ENCODE peak calls at places on chromosomes 11 and 22, in six cellular contexts. R is neuronal stem cell, P is ovary, U is mucosa of descending colon, T is adipocyte, L is Peyer's patch. V is an unnamed sample. For H3K4me1, the result is how much of the 10 kb centered on the place peaks cover.

GRCh38 chr11:46521947-46522681 is 71.7 kb downstream of the AMBRA1 start:
- DNase-seq in L (no peak), R (no peak), U (no peak), T (no peak), P (no peak), V (no peak)

GRCh38 chr22:20650294-20651207 is 123.4 kb upstream of the SERPIND1 start:
- DNase-seq in L (no peak), U (no peak), R (no peak), T (no peak), P (no peak), V (peak)

GRCh38 chr22:46484861-46485595 is 52.4 kb downstream of the CELSR1 start:
- DNase-seq in L (no peak), P (no peak), R (no peak), U (no peak), T (peak), V (no peak)

GRCh38 chr11:64655901-64656601 is 65.0 kb downstream of the SLC22A12 start:
- DNase-seq in P (no peak), L (no peak), R (no peak), U (no peak), T (peak), V (no peak)

GRCh38 chr11:43399983-43400630 is 41.4 kb downstream of the TTC17 start:
- DNase-seq in U (no peak), T (peak), P (no peak), L (no peak), R (no peak), V (no peak)

GRCh38 chr11:36402568-36403181 is 106.6 kb downstream of the PRR5L start:
- DNase-seq in L (no peak), P (no peak), T (no peak), U (no peak), R (no peak), V (peak)

GRCh38 chr11:12496181-12497025 is 119.0 kb downstream of the PARVA start:
- DNase-seq in U (no peak), T (no peak), L (no peak), R (no peak), P (no peak), V (no peak)

GRCh38 chr22:50469377-50470305 is 5.2 kb downstream of the SBF1 start:
- DNase-seq in U (peak), T (no peak), P (no peak), L (peak), R (no peak), V (peak)

GRCh38 chr11:65522640-65523322 is 2.1 kb upstream of the SCYL1 start:
- DNase-seq in U (peak), P (peak), R (no peak), L (no peak), T (no peak), V (no peak)

GRCh38 chr11:65700377-65700776 is 11.7 kb upstream of the KAT5 start:
- DNase-seq in T (no peak), U (no peak), R (no peak), P (no peak), L (no peak), V (no peak)

GRCh38 chr22:17159504-17159951 is 451 bp upstream of the HDHD5 start:
- DNase-seq in T (peak), U (peak), L (peak), R (no peak), P (peak), V (peak)

GRCh38 chr11:34565417-34566208 is 52.0 kb upstream of the ELF5 start:
- DNase-seq in P (no peak), R (no peak), L (no peak), U (no peak), T (no peak), V (no peak)

GRCh38 chr11:104286129-104286528 is 122.2 kb upstream of the PDGFD start:
- DNase-seq in U (no peak), L (no peak), P (no peak), T (peak), R (no peak), V (no peak)

GRCh38 chr11:115503083-115503885 is 931 bp downstream of the CADM1 start:
- DNase-seq in R (peak), U (peak), L (peak), P (peak), T (peak), V (peak)

GRCh38 chr11:61650781-61651571 is 29.2 kb upstream of the DAGLA start:
- DNase-seq in L (no peak), T (no peak), R (no peak), U (peak), P (no peak), V (no peak)

GRCh38 chr11:111001986-111002616 is 243.4 kb upstream of the POU2AF2 start:
- DNase-seq in T (peak), L (no peak), U (no peak), P (no peak), R (no peak), V (no peak)

GRCh38 chr22:41239443-41240128 is 1.1 kb downstream of the CHADL start:
- DNase-seq in T (no peak), U (no peak), R (no peak), P (no peak), L (no peak), V (no peak)

GRCh38 chr11:92002568-92002967 is 222.1 kb upstream of the FAT3 start:
- DNase-seq in T (no peak), P (no peak), R (no peak), U (no peak), L (no peak), V (no peak)

GRCh38 chr11:111635706-111636045 is 33.4 kb downstream of the SIK2 start:
- DNase-seq in T (peak), U (no peak), P (no peak), R (no peak), L (no peak), V (peak)

GRCh38 chr11:7436657-7437056 is 48.6 kb upstream of the OLFML1 start:
- DNase-seq in U (no peak), T (no peak), L (peak), R (no peak), P (no peak), V (no peak)

GRCh38 chr11:93537022-93537421 is 6.2 kb downstream of the SMCO4 start:
- DNase-seq in T (no peak), L (no peak), R (no peak), P (no peak), U (no peak), V (peak)

GRCh38 chr22:41526226-41526531 is 18.1 kb downstream of the POLR3H start:
- DNase-seq in R (no peak), P (no peak), L (no peak), T (no peak), U (no peak), V (no peak)

GRCh38 chr11:129374993-129375721 is 491 bp upstream of the BARX2 start:
- DNase-seq in T (no peak), U (peak), P (no peak), R (peak), L (peak), V (peak)

GRCh38 chr11:93116641-93117577 is 80.9 kb downstream of the SLC36A4 start:
- DNase-seq in R (no peak), L (peak), U (peak), P (no peak), T (no peak), V (no peak)

DNA sequence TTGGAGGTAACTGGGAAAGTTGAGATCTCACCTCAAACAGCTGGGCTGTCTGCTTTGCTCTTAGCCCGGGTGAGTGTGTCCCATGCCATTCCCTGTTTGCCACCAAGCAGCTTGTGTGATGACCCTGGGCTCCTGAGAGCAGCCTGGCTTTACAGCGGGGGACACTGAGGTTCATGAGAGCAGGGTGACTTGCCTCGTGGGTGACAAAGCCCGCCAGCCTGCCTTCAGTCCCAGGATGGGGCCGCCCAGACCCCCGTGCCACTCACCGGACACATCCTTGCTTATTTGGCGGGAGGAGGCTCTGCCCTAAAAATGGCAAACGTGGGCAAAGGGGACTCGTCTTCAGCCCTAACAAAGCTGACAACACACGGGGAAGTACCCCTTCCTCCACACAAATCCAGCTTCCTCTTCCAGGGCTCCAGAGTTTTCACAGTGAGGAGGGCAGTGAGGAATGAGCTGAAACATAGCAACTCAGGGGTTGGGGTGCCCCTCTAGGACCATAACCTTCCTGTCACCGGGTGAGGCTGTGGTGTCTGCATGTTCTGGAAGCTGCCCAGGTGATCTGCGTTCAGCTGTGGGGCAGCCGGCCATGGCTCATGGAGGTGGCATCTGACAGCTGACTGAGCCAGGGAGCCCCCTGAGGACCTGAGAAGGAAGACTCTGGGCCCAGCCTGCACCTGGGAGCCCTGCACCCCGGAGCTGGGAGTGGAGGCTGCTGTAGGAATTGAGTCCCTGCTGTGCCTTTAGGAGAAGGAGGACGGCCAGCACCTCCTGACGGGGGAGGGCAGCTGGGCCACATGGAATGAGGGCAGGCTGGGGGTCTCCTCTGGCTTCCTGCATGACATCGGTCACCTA is 16.7 kb downstream of the RIBC2 start:
- DNase-seq in R (no peak), T (no peak), L (peak), P (no peak), U (no peak), V (no peak)
- H3K4me3 ChIP-seq in R (no peak), T (no peak), L (no peak), P (no peak), U (no peak), V (no peak)

GRCh38 chr11:3911908-3912505 is 56.5 kb downstream of the STIM1 start:
- DNase-seq in T (no peak), P (no peak), U (no peak), R (no peak), L (no peak), V (no peak)

GRCh38 chr11:3914807-3915206 is 59.3 kb downstream of the STIM1 start:
- DNase-seq in L (no peak), R (no peak), P (no peak), T (peak), U (no peak), V (no peak)

GRCh38 chr11:3913921-3914320 is 58.5 kb downstream of the STIM1 start:
- DNase-seq in R (no peak), L (no peak), T (peak), U (no peak), P (no peak), V (no peak)

GRCh38 chr11:3920148-3920852 is 64.8 kb downstream of the STIM1 start:
- DNase-seq in U (no peak), L (peak), T (peak), R (no peak), P (no peak), V (no peak)

DNA sequence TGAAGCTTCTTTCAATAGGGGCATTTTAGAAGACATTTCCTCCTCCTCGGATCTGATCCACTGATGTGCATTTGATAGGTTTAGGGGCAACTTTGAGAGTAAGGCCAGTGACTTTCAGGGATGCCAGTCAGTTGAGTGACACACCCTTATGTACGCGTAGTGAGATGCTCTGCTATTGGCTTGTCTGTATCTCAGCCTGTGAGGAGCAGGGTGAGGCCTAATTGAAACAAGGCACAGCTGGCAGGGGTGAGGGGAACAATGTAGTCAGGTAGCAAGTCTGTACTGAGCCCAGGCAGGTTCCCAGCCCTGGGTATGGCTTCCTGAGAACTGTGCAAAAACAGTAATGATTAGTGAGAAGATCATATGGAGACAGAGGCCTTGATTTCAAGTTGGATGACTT is 61.5 kb downstream of the STIM1 start:
- DNase-seq in P (no peak), R (no peak), T (no peak), U (no peak), L (no peak), V (no peak)
- H3K4me1 ChIP-seq in P (under half), R (under half), T (under half), U (under half), L (under half), V (under half)

DNA sequence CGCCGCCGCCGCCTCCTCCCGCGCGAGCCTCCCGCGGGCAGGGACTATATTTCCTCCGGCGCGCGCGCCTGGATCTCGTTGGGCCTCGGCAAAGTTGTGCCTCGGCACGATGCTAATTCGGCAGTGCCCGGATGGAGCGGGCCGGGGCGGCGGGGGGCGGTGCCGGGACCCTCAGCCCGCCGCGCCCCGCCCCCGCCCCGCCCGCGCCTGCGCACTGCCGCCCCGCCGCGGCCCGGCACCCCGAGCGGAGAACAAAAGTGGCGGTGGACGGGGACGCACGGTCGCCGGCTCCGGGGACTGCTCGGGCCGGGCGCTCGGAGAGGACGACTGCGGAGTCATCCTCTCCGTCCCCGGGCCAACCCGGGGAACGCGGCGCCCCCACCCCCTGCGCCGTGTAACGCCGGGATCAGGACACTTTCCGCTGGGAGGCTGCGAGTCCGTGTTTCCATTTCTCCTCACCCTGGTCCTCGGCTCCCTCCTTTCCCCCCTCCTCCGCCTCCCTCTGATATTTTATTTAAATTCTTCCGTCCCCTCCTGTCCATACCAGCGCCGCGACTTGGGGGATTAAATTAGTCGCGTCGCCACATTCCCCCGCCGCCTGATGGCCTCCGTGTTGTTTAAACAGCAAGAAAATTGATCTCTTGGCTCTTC is at the start of gene PHF21B:
- DNase-seq in L (no peak), U (no peak), R (peak), P (peak), T (peak), V (peak)
- H3K4me3 ChIP-seq in L (peak), U (no peak), R (peak), P (peak), T (peak), V (peak)

GRCh38 chr22:36470162-36470993 is 11.1 kb downstream of the TXN2 start:
- DNase-seq in L (peak), U (peak), R (peak), P (peak), T (peak), V (peak)

GRCh38 chr22:36470994-36471331 is 10.5 kb downstream of the TXN2 start:
- DNase-seq in L (no peak), R (no peak), U (no peak), T (no peak), P (no peak), V (no peak)

GRCh38 chr22:36472689-36473088 is 8.8 kb downstream of the TXN2 start:
- DNase-seq in U (no peak), R (no peak), T (no peak), L (no peak), P (no peak), V (no peak)

GRCh38 chr22:36469094-36469710 is 12.2 kb downstream of the TXN2 start:
- DNase-seq in L (no peak), R (no peak), P (no peak), T (no peak), U (no peak), V (no peak)

DNA sequence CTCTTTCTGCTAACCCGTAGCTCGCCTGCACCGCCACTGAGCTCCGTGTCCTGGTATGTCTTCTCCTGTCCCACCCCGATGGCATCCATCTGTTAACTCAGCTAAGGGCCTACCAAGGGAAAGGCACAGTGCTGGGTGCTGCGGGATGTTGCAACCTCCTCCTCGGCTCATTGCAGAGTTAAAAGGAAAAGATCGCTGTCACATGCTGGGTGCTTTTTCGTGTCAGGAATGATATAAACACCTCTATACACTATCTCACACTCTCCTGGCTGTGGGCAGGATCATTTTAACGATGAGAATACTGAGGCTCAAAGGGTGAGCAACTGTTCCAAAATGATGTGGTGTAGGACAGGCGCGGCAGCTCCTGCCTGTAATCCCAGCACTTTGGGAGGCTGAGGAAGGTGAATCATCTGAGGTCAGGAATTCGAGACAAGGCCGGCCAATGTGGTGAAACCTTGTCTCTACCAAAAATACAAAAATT is 10.1 kb downstream of the TXN2 start:
- DNase-seq in T (no peak), U (no peak), L (no peak), R (no peak), P (no peak), V (no peak)
- H3K4me1 ChIP-seq in T (under half), U (under half), L (under half), R (under half), P (under half), V (under half)

GRCh38 chr11:125903753-125904659 is at the start of gene DDX25:
- DNase-seq in T (no peak), R (peak), P (peak), U (no peak), L (no peak), V (peak)
- H3K4me3 ChIP-seq in T (peak), R (peak), P (peak), U (no peak), L (peak), V (peak)

GRCh38 chr11:72971211-72971610 is 157.0 kb downstream of the ATG16L2 start:
- DNase-seq in T (no peak), L (no peak), U (no peak), P (no peak), R (no peak), V (no peak)

GRCh38 chr11:72974487-72975205 is 160.4 kb downstream of the ATG16L2 start:
- DNase-seq in T (no peak), L (no peak), U (no peak), P (no peak), R (no peak), V (no peak)

GRCh38 chr11:72970557-72971118 is 156.4 kb downstream of the ATG16L2 start:
- DNase-seq in T (no peak), U (no peak), R (no peak), L (no peak), P (no peak), V (no peak)

GRCh38 chr11:72971611-72972010 is 157.4 kb downstream of the ATG16L2 start:
- DNase-seq in R (no peak), T (no peak), P (no peak), U (no peak), L (no peak), V (no peak)

DNA sequence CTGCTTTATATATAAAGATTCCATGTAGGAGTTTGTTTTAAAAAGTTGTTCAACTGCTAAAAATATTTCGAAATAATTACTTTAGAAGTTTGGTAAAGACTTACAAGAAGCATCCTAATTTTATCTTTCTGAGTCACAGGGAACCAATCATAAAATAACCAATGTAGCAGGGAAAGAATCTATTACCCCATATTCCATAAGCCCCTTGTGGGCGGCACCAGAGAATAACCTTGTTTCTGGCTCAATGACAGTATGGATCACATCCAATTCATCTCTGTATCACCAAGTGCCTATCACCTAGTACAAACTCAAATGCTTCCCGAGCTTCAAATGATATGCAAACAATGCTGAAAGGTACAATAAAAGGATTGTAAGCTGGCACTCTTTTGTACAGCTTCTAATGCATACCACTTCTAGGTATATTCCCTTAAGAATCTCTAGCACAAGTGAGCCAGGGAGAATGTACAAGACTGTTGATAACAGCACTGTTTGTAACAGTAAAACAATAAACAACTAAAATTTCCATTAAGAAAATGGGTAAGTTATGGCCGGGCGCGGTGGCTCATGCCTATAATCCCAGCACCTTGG is 158.4 kb downstream of the ATG16L2 start:
- DNase-seq in P (no peak), U (peak), T (peak), R (no peak), L (no peak), V (no peak)
- H3K4me1 ChIP-seq in P (under half), U (under half), T (half or more), R (under half), L (under half), V (under half)

DNA sequence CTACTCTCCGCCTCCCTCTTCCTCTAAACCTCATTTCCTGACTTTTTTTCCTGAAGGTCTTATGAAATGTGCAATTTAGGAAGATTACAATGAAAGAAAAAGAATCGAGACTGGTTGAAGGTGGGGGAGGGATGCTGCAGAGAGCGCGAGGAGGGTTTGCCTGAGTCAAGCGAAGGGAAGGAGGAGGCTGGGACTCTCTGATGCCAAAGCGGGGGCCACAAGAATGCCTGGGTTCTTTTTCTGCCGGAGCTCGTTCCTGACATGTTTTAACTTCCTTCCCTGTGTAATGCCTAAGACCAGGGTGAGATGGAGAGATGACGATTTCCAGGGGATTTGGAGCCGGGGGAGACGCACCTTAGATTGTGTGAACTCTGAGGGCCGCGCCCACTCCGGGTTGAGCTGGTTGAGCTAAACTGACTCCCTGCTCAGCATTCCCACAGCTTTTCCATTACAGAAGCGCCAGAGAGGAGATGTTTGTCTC is 270.5 kb upstream of the SORL1-AS1 start:
- DNase-seq in R (no peak), T (peak), L (no peak), P (peak), U (no peak), V (peak)
- H3K4me3 ChIP-seq in R (no peak), T (peak), L (no peak), P (peak), U (no peak), V (peak)

V was measured in testis.